ENCODE peak calls at places on chromosomes 12 and 14, in seven cellular contexts. A is uterus, R is suprapubic skin, J is IMR-90, E is heart left ventricle, M is A549, T is body of pancreas. G is an unnamed sample.

GRCh38 chr14:105314287-105315185 is at the start of gene PACS2:
- DNase-seq in A (peak), R (no peak), J (peak), E (peak), M (peak), T (peak), G (peak)

GRCh38 chr14:36690301-36691020 is 28.8 kb downstream of the PAX9 start:
- DNase-seq in A (no peak), R (no peak), J (peak), E (no peak), M (peak), T (no peak), G (no peak)

GRCh38 chr14:72776701-72777255 is 117.1 kb downstream of the DPF3 start:
- DNase-seq in A (no peak), R (no peak), J (no peak), E (no peak), M (no peak), T (no peak), G (peak)

GRCh38 chr12:122669397-122670070 is 33.6 kb downstream of the HCAR2 start:
- DNase-seq in A (no peak), R (no peak), J (peak), E (no peak), M (no peak), T (no peak), G (no peak)

GRCh38 chr14:80024417-80024816 is 186.9 kb downstream of the DIO2 start:
- DNase-seq in A (no peak), R (no peak), J (no peak), E (no peak), M (no peak), T (no peak), G (no peak)

GRCh38 chr14:73740921-73741326 is 26.7 kb upstream of the PNMA1 start:
- DNase-seq in A (peak), R (no peak), J (no peak), E (no peak), M (no peak), T (peak), G (no peak)

GRCh38 chr14:83707056-83707455 is 1822.9 kb upstream of the FLRT2 start:
- DNase-seq in A (no peak), R (no peak), J (peak), E (no peak), M (no peak), T (no peak), G (no peak)

GRCh38 chr14:58362798-58363412 is 32.8 kb upstream of the TOMM20L start:
- DNase-seq in A (no peak), R (no peak), J (peak), E (no peak), M (peak), T (no peak), G (no peak)

DNA sequence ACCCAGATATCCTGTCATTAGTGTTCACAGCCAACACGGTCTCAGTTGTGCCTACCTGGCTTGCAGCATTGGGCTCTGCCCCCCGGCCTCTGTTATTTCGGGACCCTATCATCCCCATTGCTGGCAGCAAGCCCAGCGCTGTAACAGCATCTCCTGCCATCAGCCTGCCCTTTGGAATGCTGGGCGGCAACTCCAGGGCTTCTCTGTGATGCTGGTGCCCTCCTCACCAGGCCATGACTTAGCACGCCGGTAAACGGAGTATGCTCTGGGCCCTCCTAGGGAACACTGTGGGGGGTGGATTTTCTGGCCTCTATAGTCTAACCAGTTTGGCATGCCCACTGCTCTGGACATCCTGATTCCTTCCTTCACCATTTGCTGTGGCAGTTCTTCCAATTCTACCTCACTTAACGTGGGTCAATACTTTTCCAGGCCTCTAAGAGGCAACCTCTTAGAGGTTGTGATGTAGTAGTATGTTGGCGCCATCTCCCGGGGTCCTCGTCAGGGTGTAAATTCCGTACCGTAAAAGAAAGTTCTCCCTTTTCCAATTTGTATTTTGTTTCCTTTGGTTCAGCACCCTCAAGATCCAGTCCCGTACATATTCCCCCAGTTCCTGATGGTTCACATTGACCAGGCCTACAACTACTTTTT is 80.0 kb downstream of the SINHCAF start:
- DNase-seq in A (no peak), R (no peak), J (no peak), E (no peak), M (no peak), T (peak), G (no peak)
- TF ChIP-seq CTCF in A (no peak), R (no peak), J (peak), E (no peak), M (no peak), T (peak), G (no peak)

GRCh38 chr12:124867389-124867930 is 3.8 kb upstream of the SCARB1 start:
- DNase-seq in A (no peak), R (no peak), J (peak), E (no peak), M (no peak), T (peak), G (no peak)

GRCh38 chr12:124865728-124866127 is 2.1 kb upstream of the SCARB1 start:
- DNase-seq in A (no peak), R (no peak), J (no peak), E (no peak), M (no peak), T (no peak), G (no peak)

GRCh38 chr12:124866195-124866882 is 2.7 kb upstream of the SCARB1 start:
- DNase-seq in A (no peak), R (no peak), J (no peak), E (no peak), M (no peak), T (no peak), G (no peak)

GRCh38 chr12:124868252-124868965 is 4.7 kb upstream of the SCARB1 start:
- DNase-seq in A (no peak), R (no peak), J (no peak), E (no peak), M (no peak), T (no peak), G (no peak)

DNA sequence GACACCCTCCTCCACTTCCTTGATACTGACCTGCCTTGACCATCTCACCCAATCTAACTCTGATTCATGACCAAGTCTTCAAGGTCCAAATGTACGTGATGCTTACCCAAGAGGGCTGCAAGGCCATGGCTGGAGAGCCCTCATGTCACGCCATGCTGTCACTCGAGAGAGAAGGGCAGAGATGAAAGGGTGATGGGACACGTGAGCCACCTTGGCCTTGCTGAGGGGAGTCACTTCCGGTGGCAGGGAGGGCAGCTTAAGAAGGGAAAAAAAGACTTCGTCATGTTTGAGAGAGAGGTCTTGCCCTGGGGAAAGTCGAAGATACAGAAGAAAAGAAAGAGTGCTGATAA is 3.2 kb upstream of the SCARB1 start:
- DNase-seq in A (no peak), R (no peak), J (no peak), E (no peak), M (no peak), T (no peak), G (no peak)
- H3K27ac ChIP-seq in A (no peak), R (no peak), J (no peak), E (no peak), M (peak), T (no peak), G (no peak)

DNA sequence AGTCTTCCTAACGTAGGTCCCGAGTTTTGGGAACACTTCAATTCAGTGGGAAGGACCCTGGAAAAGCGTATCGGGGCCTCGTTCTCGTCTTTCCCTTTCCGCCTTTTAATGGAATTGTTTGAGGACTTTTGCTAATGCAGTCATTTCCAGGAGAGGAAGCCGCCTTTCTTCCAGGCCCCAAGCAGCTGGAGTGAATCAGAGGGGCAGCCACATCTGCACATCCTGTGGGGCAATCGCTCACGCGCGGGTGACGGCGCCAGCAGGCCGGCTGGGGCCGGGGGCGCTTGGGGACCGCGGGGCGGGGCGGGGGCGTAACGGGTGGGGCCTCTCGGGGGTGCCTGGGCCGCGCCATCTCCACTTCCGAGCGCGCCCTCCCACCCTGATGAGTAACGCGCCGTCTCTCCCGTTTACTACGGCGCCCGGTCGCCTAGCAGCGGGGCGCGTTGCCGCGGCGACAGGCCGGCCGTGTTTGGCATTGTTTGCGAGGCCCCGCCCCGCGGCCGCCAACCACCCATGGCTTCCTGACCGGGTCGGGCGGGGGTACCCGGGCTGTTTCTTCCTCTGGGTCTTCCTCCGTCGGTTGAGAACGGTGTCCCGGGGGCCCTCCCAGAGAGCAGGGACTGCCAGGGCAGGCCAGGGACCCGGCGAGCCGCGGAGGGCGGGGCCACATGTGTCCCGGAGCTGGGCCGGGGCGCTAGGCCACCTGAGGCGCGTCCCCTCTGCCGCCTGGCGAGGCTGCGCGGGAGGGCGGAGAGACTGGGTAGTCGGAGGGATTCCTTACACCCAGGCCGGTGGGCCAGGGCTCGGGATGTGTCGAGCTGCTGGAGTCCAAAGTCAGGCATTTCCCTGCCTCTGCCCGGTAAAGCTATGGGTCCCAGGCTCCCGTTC is 2.3 kb downstream of the GSG1 start:
- DNase-seq in A (peak), R (peak), J (peak), E (peak), M (peak), T (peak), G (peak)
- TF ChIP-seq POLR2A in A (no peak), R (peak), J (peak), E (no peak), M (peak), T (peak), G (peak)

DNA sequence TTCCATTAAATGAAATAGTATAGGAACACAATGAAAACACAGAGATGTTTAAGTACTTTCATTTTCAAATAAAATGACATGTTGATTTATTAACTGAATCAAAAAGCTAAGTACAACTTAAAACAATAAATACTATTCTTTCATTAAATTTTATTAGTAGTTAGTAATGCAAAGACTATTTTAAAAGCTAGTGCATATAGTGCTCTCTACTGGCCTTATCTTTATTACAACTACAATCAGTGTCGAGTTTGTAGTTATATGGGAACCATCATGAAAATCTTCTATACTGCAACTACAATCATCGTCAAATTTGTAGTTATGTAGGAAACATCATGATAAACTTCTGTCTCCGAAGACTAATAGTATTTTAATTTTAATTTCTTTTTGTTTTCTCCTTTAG is 8.9 kb upstream of the LIN7A start:
- DNase-seq in A (no peak), R (no peak), J (peak), E (no peak), M (no peak), T (no peak), G (no peak)
- TF ChIP-seq CTCF in A (no peak), R (no peak), J (peak), E (peak), M (no peak), T (peak), G (peak)

GRCh38 chr14:50943943-50944646 is at the start of gene PYGL:
- DNase-seq in A (peak), R (peak), J (peak), E (peak), M (peak), T (peak), G (peak)
- H3K27ac ChIP-seq in A (peak), R (peak), J (peak), E (peak), M (peak), T (peak), G (peak)

DNA sequence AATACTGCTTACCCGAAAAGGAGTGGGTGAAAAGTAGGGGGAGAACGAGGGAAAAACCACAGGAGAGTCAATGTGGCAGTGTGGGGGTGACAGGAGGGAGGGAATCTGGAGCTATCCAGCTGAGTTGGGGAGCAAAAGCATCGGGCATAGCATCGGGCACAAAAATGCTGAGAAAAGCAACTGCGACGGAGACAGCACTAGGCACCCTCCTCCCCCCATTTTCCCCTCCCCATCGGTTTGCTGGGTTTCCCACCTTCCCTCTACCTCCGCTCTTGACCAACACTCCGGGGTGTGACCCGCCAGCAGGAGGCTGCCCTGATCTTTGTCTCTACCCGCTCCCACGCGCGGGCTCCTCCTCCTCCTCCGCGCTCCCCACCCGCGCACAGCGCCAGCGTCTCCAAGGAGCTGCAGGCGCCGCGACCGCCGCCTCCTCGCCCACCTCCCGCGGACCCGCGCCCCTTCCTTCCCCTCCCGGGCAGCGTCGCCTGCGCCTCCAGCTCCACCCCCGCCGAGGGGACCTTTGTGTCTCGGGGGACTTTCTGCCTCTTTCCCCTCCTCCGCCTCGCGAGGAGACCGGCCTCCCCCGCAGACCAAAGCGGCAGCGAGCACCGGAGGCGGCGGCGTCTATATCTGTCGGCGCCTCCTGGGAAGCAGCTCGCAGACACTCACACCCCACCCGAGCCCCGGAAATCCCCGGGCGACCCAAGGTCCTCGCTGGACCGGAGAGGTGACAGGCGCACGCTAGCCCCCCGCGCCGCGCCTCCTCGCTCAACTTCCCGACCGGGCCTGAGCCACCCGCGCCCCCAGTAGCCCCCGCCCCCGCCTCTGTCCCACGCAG is 939 bp downstream of the CDK17 start:
- DNase-seq in A (peak), R (peak), J (peak), E (peak), M (peak), T (peak), G (peak)
- TF ChIP-seq POLR2A in A (peak), R (no peak), J (peak), E (no peak), M (peak), T (peak), G (peak)

DNA sequence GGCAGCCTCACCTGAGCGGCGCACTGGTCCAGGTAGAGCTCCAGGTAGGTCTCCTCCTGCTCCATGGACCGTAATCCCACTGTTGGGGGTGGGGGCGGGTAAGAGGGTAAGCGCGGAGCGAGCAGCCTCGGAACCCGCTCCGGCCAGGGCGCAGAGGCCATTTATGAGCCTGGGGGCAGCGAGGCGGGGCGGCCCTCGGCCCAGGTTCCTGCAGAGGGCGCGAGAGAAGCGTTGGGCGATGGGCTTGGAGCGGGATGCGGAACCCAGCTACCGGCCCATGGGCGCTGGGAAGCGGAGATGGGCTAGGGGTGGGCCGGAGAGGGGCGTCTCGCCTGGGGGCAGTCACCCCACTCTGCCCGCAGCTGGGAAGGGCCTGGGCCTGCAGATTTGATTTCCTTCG is at the start of gene TBPL2:
- DNase-seq in A (no peak), R (no peak), J (no peak), E (no peak), M (no peak), T (no peak), G (no peak)
- TF ChIP-seq CTCF in A (no peak), R (no peak), J (peak), E (peak), M (no peak), T (no peak), G (no peak)

GRCh38 chr12:90060031-90060430 is 351.4 kb upstream of the ATP2B1 start:
- DNase-seq in A (no peak), R (no peak), J (peak), E (no peak), M (no peak), T (no peak), G (no peak)

GRCh38 chr12:90058721-90059120 is 350.1 kb upstream of the ATP2B1 start:
- DNase-seq in A (no peak), R (no peak), J (peak), E (peak), M (no peak), T (peak), G (no peak)

GRCh38 chr12:90055071-90055470 is 346.4 kb upstream of the ATP2B1 start:
- DNase-seq in A (no peak), R (no peak), J (peak), E (no peak), M (no peak), T (no peak), G (no peak)
- H3K27ac ChIP-seq in A (no peak), R (no peak), J (no peak), E (no peak), M (no peak), T (no peak), G (no peak)

GRCh38 chr14:82230748-82231147 is 697.1 kb upstream of the SEL1L start:
- DNase-seq in A (no peak), R (no peak), J (no peak), E (no peak), M (no peak), T (no peak), G (no peak)
- TF ChIP-seq POLR2A in A (no peak), R (no peak), J (no peak), E (no peak), M (no peak), T (no peak), G (no peak)

GRCh38 chr12:117036046-117036445 is 63.2 kb downstream of the TESC start:
- DNase-seq in A (no peak), R (no peak), J (no peak), E (no peak), M (no peak), T (no peak), G (no peak)
- TF ChIP-seq CTCF in A (no peak), R (no peak), J (no peak), E (no peak), M (no peak), T (no peak), G (no peak)

G was measured in Peyer's patch.